ENCODE peak calls at places on chromosomes 5 and 9, in eight cellular contexts. X, J, P, A, D, M, Q and L are unnamed samples.

GRCh38 chr9:117492476-117492875 is 77.6 kb upstream of the ASTN2 start:
- DNase-seq in X (no peak), J (no peak), P (peak; percentile 23), A (no peak), D (no peak), M (no peak), Q (no peak), L (no peak)

GRCh38 chr5:175653763-175654162 is 4.1 kb upstream of the HRH2 start:
- DNase-seq in X (no peak), J (no peak), P (no peak), A (no peak), D (no peak), M (no peak), Q (no peak), L (no peak)

GRCh38 chr5:132267931-132268501 is 10.5 kb downstream of the PDLIM4 start:
- DNase-seq in X (peak; percentile 56), J (no peak), P (no peak), A (no peak), D (no peak), M (peak; percentile 42), Q (no peak), L (no peak)

GRCh38 chr5:111545031-111545430 is 32.7 kb upstream of the STARD4 start:
- DNase-seq in X (no peak), J (no peak), P (no peak), A (no peak), D (no peak), M (no peak), Q (no peak), L (no peak)

GRCh38 chr5:15938961-15939360 is 240.6 kb downstream of the MARCHF11 start:
- DNase-seq in X (no peak), J (no peak), P (no peak), A (peak; percentile 91), D (peak; percentile 88), M (no peak), Q (no peak), L (no peak)

GRCh38 chr9:93984860-93985259 is 29.7 kb upstream of the BARX1 start:
- DNase-seq in X (no peak), J (no peak), P (no peak), A (no peak), D (no peak), M (no peak), Q (no peak), L (no peak)

GRCh38 chr5:8840237-8840636 is 705.6 kb downstream of the SEMA5A start:
- DNase-seq in X (no peak), J (no peak), P (no peak), A (no peak), D (no peak), M (no peak), Q (no peak), L (no peak)

GRCh38 chr9:129333961-129334743 is 156.1 kb upstream of the IER5L start:
- DNase-seq in X (no peak), J (no peak), P (no peak), A (peak; percentile 85), D (peak; percentile 96), M (peak; percentile 95), Q (peak; percentile 62), L (peak; percentile 74)

GRCh38 chr9:88678008-88678407 is 143.0 kb downstream of the NXNL2 start:
- DNase-seq in X (no peak), J (no peak), P (no peak), A (no peak), D (no peak), M (no peak), Q (no peak), L (no peak)